ENCODE peak calls at places on chromosome 21, in seven cellular contexts. D, T, E, O, G, J and X are unnamed samples.

GRCh38 chr21:15031790-15032357 is 32.9 kb downstream of the NRIP1 start:
- DNase-seq in D (no peak), T (no peak), E (no peak), O (no peak), G (no peak), J (no peak), X (no peak)

GRCh38 chr21:44083631-44084291 is 23.4 kb upstream of the PWP2 start:
- DNase-seq in D (peak; percentile 47), T (no peak), E (no peak), O (no peak), G (no peak), J (no peak), X (no peak)

GRCh38 chr21:46114963-46115362 is 17.1 kb downstream of the COL6A2 start:
- DNase-seq in D (no peak), T (no peak), E (no peak), O (no peak), G (no peak), J (no peak), X (peak; percentile 6)

GRCh38 chr21:31293986-31294385 is 50.1 kb downstream of the TIAM1 start:
- DNase-seq in D (no peak), T (no peak), E (peak; percentile 13), O (no peak), G (peak; percentile 92), J (no peak), X (no peak)

GRCh38 chr21:37059181-37059580 is 13.7 kb downstream of the PIGP start:
- DNase-seq in D (no peak), T (no peak), E (no peak), O (no peak), G (no peak), J (no peak), X (no peak)

GRCh38 chr21:14826630-14827029 is 238.2 kb downstream of the NRIP1 start:
- DNase-seq in D (no peak), T (no peak), E (no peak), O (no peak), G (no peak), J (no peak), X (no peak)

GRCh38 chr21:46269466-46269865 is 15.9 kb downstream of the MCM3AP start:
- DNase-seq in D (no peak), T (no peak), E (no peak), O (no peak), G (no peak), J (no peak), X (no peak)

GRCh38 chr21:35291034-35291433 is 241.9 kb upstream of the RUNX1 start:
- DNase-seq in D (no peak), T (no peak), E (no peak), O (no peak), G (no peak), J (no peak), X (no peak)

GRCh38 chr21:41576010-41576615 is 68.2 kb upstream of the TMPRSS2 start:
- DNase-seq in D (no peak), T (no peak), E (no peak), O (no peak), G (no peak), J (no peak), X (no peak)

GRCh38 chr21:41603476-41603875 is 95.5 kb upstream of the TMPRSS2 start:
- DNase-seq in D (no peak), T (no peak), E (no peak), O (no peak), G (no peak), J (no peak), X (no peak)

GRCh38 chr21:33642027-33642895 is at the start of gene ITSN1:
- DNase-seq in D (peak; percentile 100), T (peak; percentile 99), E (peak; percentile 98), O (peak; percentile 98), G (peak; percentile 100), J (peak; percentile 98), X (peak; percentile 100)

GRCh38 chr21:45427331-45428271 is 22.6 kb downstream of the COL18A1 start:
- DNase-seq in D (no peak), T (no peak), E (peak; percentile 89), O (no peak), G (peak; percentile 97), J (no peak), X (peak; percentile 51)

GRCh38 chr21:36713746-36714145 is 14.8 kb downstream of the SIM2 start:
- DNase-seq in D (no peak), T (no peak), E (no peak), O (no peak), G (no peak), J (no peak), X (no peak)

GRCh38 chr21:39630827-39631226 is 18.1 kb downstream of the B3GALT5 start:
- DNase-seq in D (no peak), T (no peak), E (peak; percentile 26), O (no peak), G (no peak), J (peak; percentile 39), X (no peak)

GRCh38 chr21:42924433-42924751 is 1.0 kb downstream of the ERVH48-1 start:
- DNase-seq in D (no peak), T (no peak), E (no peak), O (no peak), G (no peak), J (no peak), X (no peak)

GRCh38 chr21:27759820-27760219 is 792.9 kb upstream of the ADAMTS5 start:
- DNase-seq in D (no peak), T (no peak), E (no peak), O (no peak), G (no peak), J (no peak), X (no peak)

GRCh38 chr21:26715878-26716506 is 129.2 kb downstream of the ADAMTS1 start:
- DNase-seq in D (no peak), T (peak; percentile 19), E (peak; percentile 23), O (no peak), G (peak; percentile 32), J (peak; percentile 51), X (no peak)

GRCh38 chr21:35945089-35945671 is 115.1 kb downstream of the SETD4 start:
- DNase-seq in D (no peak), T (no peak), E (no peak), O (no peak), G (no peak), J (no peak), X (no peak)

GRCh38 chr21:36323032-36323431 is 3.0 kb downstream of the MORC3 start:
- DNase-seq in D (no peak), T (no peak), E (no peak), O (no peak), G (peak; percentile 33), J (no peak), X (no peak)

GRCh38 chr21:42746593-42747266 is 93.3 kb downstream of the PDE9A start:
- DNase-seq in D (no peak), T (no peak), E (no peak), O (no peak), G (no peak), J (no peak), X (no peak)

GRCh38 chr21:44436111-44436611 is 19.1 kb upstream of the LRRC3 start:
- DNase-seq in D (no peak), T (no peak), E (no peak), O (no peak), G (no peak), J (no peak), X (peak; percentile 3)

GRCh38 chr21:38036016-38036415 is 119.8 kb upstream of the KCNJ6 start:
- DNase-seq in D (no peak), T (no peak), E (no peak), O (no peak), G (no peak), J (no peak), X (no peak)

GRCh38 chr21:43311303-43311817 is 115.6 kb downstream of the SIK1 start:
- DNase-seq in D (no peak), T (no peak), E (no peak), O (peak; percentile 94), G (no peak), J (peak; percentile 86), X (no peak)

GRCh38 chr21:29647353-29647781 is 292.4 kb downstream of the GRIK1 start:
- DNase-seq in D (no peak), T (no peak), E (no peak), O (no peak), G (peak; percentile 7), J (no peak), X (no peak)

GRCh38 chr21:15421947-15422346 is 307.8 kb upstream of the USP25 start:
- DNase-seq in D (no peak), T (no peak), E (no peak), O (no peak), G (no peak), J (no peak), X (no peak)

GRCh38 chr21:29299906-29300546 is 1.3 kb downstream of the BACH1 start:
- DNase-seq in D (peak; percentile 28), T (peak; percentile 22), E (peak; percentile 53), O (peak; percentile 86), G (peak; percentile 93), J (peak; percentile 15), X (peak; percentile 73)

GRCh38 chr21:46009951-46010655 is 28.5 kb downstream of the COL6A1 start:
- DNase-seq in D (no peak), T (no peak), E (no peak), O (no peak), G (no peak), J (no peak), X (no peak)